ENCODE peak calls at places on chromosomes 1 and 21, in five cellular contexts. L, Y, F, T and D are unnamed samples.

GRCh38 chr1:214584805-214585766 is 17.9 kb upstream of the CENPF start:
- DNase-seq in T (peak), F (no peak), L (peak), Y (no peak), D (peak)

GRCh38 chr1:109091196-109092193 is 931 bp downstream of the TMEM167B start:
- DNase-seq in T (no peak), Y (no peak), L (no peak), F (no peak), D (no peak)

GRCh38 chr1:11746795-11747487 is 11.0 kb downstream of the AGTRAP start:
- DNase-seq in L (no peak), T (no peak), F (no peak), Y (no peak), D (no peak)

GRCh38 chr1:186479162-186479561 is 18.2 kb upstream of the PDC start:
- DNase-seq in Y (no peak), T (no peak), L (no peak), F (no peak), D (no peak)

GRCh38 chr1:76786232-76786631 is 81.0 kb upstream of the ST6GALNAC5 start:
- DNase-seq in F (no peak), T (no peak), Y (no peak), L (no peak), D (no peak)

GRCh38 chr1:214566158-214567104 is 15.0 kb upstream of the PTPN14 start:
- DNase-seq in L (no peak), Y (no peak), T (no peak), F (no peak), D (no peak)

GRCh38 chr1:165914136-165914798 is 86.9 kb downstream of the UCK2 start:
- DNase-seq in L (peak), T (peak), Y (peak), F (peak), D (peak)

GRCh38 chr1:9037476-9038337 is 11.5 kb upstream of the SLC2A7 start:
- DNase-seq in Y (no peak), L (no peak), T (no peak), F (no peak), D (no peak)

GRCh38 chr1:99438656-99439055 is 174.4 kb downstream of the PLPPR4 start:
- DNase-seq in L (no peak), T (no peak), F (no peak), Y (no peak), D (no peak)

GRCh38 chr1:91124989-91125417 is 103.2 kb upstream of the ZNF644 start:
- DNase-seq in F (peak), L (no peak), Y (no peak), T (no peak), D (peak)

GRCh38 chr21:21631961-21632360 is 633.8 kb downstream of the NCAM2 start:
- DNase-seq in F (no peak), T (no peak), Y (no peak), L (no peak), D (no peak)

GRCh38 chr21:45547211-45547900 is 5.1 kb upstream of the SLC19A1 start:
- DNase-seq in L (no peak), Y (peak), F (no peak), T (no peak), D (no peak)